ENCODE peak calls at places on chromosomes 6 and 20, in four cellular contexts. L is fibroblast of the conjunctiva; B is activated CD4-positive, CD25-positive, alpha-beta regulatory T cell; H is stimulated activated naive CD8-positive, alpha-beta T cell treated with anti-CD3 and anti-CD28 coated beads, Interleukin-15, amount 100 ng/mL, for 72 hours. K is an unnamed sample.

GRCh38 chr6:87730310-87730709 is 28.3 kb upstream of the AKIRIN2 start:
- DNase-seq in L (no peak), B (no peak), H (no peak), K (no peak)

GRCh38 chr6:94372229-94372628 is 952.9 kb upstream of the EPHA7 start:
- DNase-seq in L (no peak), B (no peak), H (no peak), K (no peak)

GRCh38 chr6:167737205-167737830 is 89.4 kb upstream of the AFDN start:
- DNase-seq in L (no peak), B (no peak), H (no peak), K (no peak)

GRCh38 chr20:60976913-60977312 is 275.1 kb upstream of the CDH4 start:
- DNase-seq in L (no peak), B (no peak), H (no peak), K (no peak)

GRCh38 chr20:40744494-40745175 is 55.6 kb upstream of the MAFB start:
- DNase-seq in L (no peak), B (no peak), H (no peak), K (no peak)

GRCh38 chr20:62873280-62873679 is 11.7 kb upstream of the TCFL5 start:
- DNase-seq in L (no peak), B (no peak), H (no peak), K (no peak)

GRCh38 chr20:17786221-17786718 is 86.5 kb downstream of the BANF2 start:
- DNase-seq in L (peak), B (no peak), H (no peak), K (peak)

GRCh38 chr6:28534880-28535279 is 9.2 kb downstream of the GPX5 start:
- DNase-seq in L (no peak), B (no peak), H (no peak), K (no peak)

GRCh38 chr20:62141397-62142251 is 1.6 kb downstream of the PSMA7 start:
- DNase-seq in L (no peak), B (no peak), H (no peak), K (no peak)

GRCh38 chr6:88143768-88144167 is 22.4 kb downstream of the CNR1 start:
- DNase-seq in L (no peak), B (no peak), H (no peak), K (no peak)

GRCh38 chr20:44138859-44139258 is 48.1 kb downstream of the JPH2 start:
- DNase-seq in L (no peak), B (no peak), H (no peak), K (no peak)

GRCh38 chr20:42024653-42025052 is 406.5 kb upstream of the CHD6 start:
- DNase-seq in L (no peak), B (no peak), H (no peak), K (no peak)

GRCh38 chr20:48897298-48898044 is 24.0 kb upstream of the ARFGEF2 start:
- DNase-seq in L (no peak), B (no peak), H (no peak), K (peak)

GRCh38 chr6:133553652-133554051 is 312.5 kb downstream of the EYA4 start:
- DNase-seq in L (peak), B (no peak), H (peak), K (peak)

K was measured in amniotic stem cell.